ENCODE peak calls at places on chromosome X, in five cellular contexts. A is heart right ventricle, H is hepatocyte, K is astrocyte, F is ovary. W is an unnamed sample.

GRCh38 chrX:155086202-155086840 is 15.0 kb downstream of the BRCC3 start:
- DNase-seq in A (no peak), H (peak; percentile 10), K (no peak), F (no peak), W (no peak)

GRCh38 chrX:128891554-128891953 is 631.7 kb downstream of the SMARCA1 start:
- DNase-seq in A (no peak), H (no peak), K (no peak), F (no peak), W (no peak)

GRCh38 chrX:141176586-141177451 is at the start of gene LDOC1:
- DNase-seq in A (peak; percentile 72), H (peak; percentile 92), K (peak; percentile 58), F (peak; percentile 77), W (peak; percentile 69)

GRCh38 chrX:49186125-49187027 is at the start of gene PRICKLE3:
- DNase-seq in A (peak; percentile 82), H (peak; percentile 84), K (no peak), F (peak; percentile 82), W (peak; percentile 82)

GRCh38 chrX:145687707-145688106 is 129.9 kb upstream of the SLITRK2 start:
- DNase-seq in A (no peak), H (no peak), K (no peak), F (no peak), W (no peak)

GRCh38 chrX:10556405-10556804 is 64.0 kb downstream of the MID1 start:
- DNase-seq in A (no peak), H (no peak), K (no peak), F (no peak), W (no peak)

GRCh38 chrX:42739258-42739657 is 38.7 kb downstream of the PPP1R2C start:
- DNase-seq in A (no peak), H (peak; percentile 13), K (no peak), F (no peak), W (no peak)

GRCh38 chrX:56764975-56765791 is 36.1 kb downstream of the NBDY start:
- DNase-seq in A (no peak), H (no peak), K (no peak), F (no peak), W (peak; percentile 28)

GRCh38 chrX:152876931-152877840 is 20.7 kb upstream of the ZNF185 start:
- DNase-seq in A (no peak), H (no peak), K (no peak), F (no peak), W (no peak)

GRCh38 chrX:88903989-88904718 is 157.1 kb downstream of the CPXCR1 start:
- DNase-seq in A (no peak), H (no peak), K (no peak), F (no peak), W (no peak)

GRCh38 chrX:115559672-115560071 is 1.3 kb upstream of the PLS3 start:
- DNase-seq in A (no peak), H (peak; percentile 16), K (no peak), F (no peak), W (no peak)

GRCh38 chrX:13598877-13599276 is 29.5 kb downstream of the EGFL6 start:
- DNase-seq in A (no peak), H (no peak), K (no peak), F (no peak), W (no peak)

GRCh38 chrX:50697691-50698090 is 116.3 kb downstream of the SHROOM4 start:
- DNase-seq in A (no peak), H (peak; percentile 44), K (peak; percentile 86), F (no peak), W (no peak)

GRCh38 chrX:11687157-11687556 is 21.4 kb upstream of the ARHGAP6 start:
- DNase-seq in A (no peak), H (no peak), K (no peak), F (no peak), W (no peak)

GRCh38 chrX:148620023-148620422 is 119.6 kb downstream of the AFF2 start:
- DNase-seq in A (no peak), H (no peak), K (peak; percentile 44), F (no peak), W (no peak)

GRCh38 chrX:7574325-7574724 is 268.6 kb upstream of the VCX start:
- DNase-seq in A (peak; percentile 2), H (peak; percentile 58), K (no peak), F (no peak), W (no peak)
- H3K4me3 ChIP-seq in A (no peak overlapping the region), H (no peak overlapping the region), K (no peak overlapping the region), F (no peak overlapping the region), W (no peak overlapping the region)

DNA sequence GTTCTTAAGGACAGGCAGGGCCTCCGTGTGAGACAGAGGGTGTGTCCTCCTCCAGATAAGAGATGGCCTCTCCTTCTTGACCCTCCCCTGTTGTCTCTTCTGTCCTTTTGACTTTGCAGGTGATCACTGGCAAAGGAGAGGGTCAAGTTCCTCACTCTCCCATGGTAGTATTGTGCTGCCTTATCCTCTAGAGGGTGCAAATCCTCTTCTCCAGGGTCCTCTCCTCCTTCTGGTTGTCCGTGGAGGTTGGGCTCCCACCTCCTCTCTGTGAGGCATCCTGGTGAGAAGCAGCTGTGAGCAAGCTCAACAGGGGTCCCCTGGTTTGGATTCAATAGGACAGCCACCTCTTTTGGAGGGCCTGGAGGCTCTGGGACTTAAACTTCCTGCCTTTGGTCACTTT is 44.8 kb downstream of the ZNF182 start:
- DNase-seq in A (no peak), H (peak; percentile 17), K (no peak), F (no peak), W (no peak)
- TF ChIP-seq CTCF in A (no peak), H (peak; percentile 19), K (no peak), F (no peak), W (peak; percentile 1)

GRCh38 chrX:45743906-45744625 is 543.4 kb upstream of the DIPK2B start:
- DNase-seq in A (no peak), H (no peak), K (no peak), F (no peak), W (no peak)
- H3K27ac ChIP-seq in A (no peak overlapping the region), H (no peak overlapping the region), K (peak overlapping the region; percentile 2), F (no peak overlapping the region), W (no peak overlapping the region)

GRCh38 chrX:132480581-132481203 is 8.1 kb downstream of the MBNL3 start:
- DNase-seq in A (peak; percentile 10), H (peak; percentile 34), K (peak; percentile 7), F (peak; percentile 10), W (peak; percentile 29)
- H3K4me3 ChIP-seq in A (no peak overlapping the region), H (no peak overlapping the region), K (peak overlapping the region; percentile 50), F (peak overlapping the region; percentile 23), W (no peak overlapping the region)

DNA sequence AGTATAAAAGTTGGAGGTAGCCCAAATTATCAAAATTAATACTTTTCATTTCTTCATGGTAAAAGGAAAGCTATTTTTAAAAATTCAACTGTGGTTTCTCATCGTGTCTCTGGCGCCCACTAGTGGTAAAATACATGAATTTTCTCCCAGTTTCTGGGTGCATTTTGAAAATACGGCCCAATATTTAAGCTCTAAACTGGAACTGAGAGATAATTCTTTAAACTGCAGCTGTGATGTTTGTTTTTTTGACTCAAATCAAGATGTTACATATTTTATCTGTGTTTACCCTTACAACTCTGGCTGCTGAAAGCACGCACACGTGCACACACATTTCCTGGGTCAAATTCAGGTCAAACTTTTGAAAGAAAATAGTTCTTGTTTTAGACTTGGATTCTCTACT is 123.9 kb upstream of the ACSL4 start:
- DNase-seq in A (no peak), H (peak; percentile 40), K (no peak), F (no peak), W (no peak)
- TF ChIP-seq CTCF in A (peak; percentile 82), H (peak; percentile 70), K (peak; percentile 74), F (peak; percentile 49), W (peak; percentile 44)

GRCh38 chrX:114462266-114462665 is 121.6 kb upstream of the HTR2C start:
- DNase-seq in A (no peak), H (no peak), K (no peak), F (no peak), W (no peak)

DNA sequence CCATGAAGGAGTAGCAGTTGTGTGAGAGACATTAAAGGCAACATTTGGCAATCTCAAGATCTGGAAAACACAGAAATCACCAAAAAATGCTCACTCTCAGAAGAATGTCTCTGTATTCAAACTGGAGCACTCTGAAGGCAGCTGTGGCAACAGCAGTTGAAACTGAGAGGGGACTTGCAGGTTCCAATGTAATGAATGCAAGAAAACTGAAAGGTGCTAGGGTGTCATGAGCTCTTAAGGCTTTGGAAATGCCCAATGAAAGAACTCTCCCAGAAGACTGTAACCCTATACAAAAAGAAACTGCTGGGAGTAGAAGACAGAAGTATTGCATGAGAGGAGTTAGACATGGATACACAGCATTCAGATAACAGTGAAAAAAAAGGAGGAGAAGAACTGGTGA is 118.2 kb upstream of the HTR2C start:
- DNase-seq in A (no peak), H (no peak), K (no peak), F (no peak), W (no peak)
- H3K27ac ChIP-seq in A (no peak overlapping the region), H (no peak overlapping the region), K (no peak overlapping the region), F (no peak overlapping the region), W (no peak overlapping the region)

GRCh38 chrX:17655232-17656034 is 81.9 kb upstream of the SCML1 start:
- DNase-seq in A (no peak), H (peak; percentile 10), K (peak; percentile 22), F (no peak), W (no peak)
- H3K4me3 ChIP-seq in A (peak overlapping the region; percentile 12), H (peak overlapping the region; percentile 0), K (peak overlapping the region; percentile 44), F (peak overlapping the region; percentile 20), W (no peak overlapping the region)

GRCh38 chrX:39859991-39860861 is 237.5 kb downstream of the BCOR start:
- DNase-seq in A (peak; percentile 45), H (peak; percentile 65), K (peak; percentile 91), F (peak; percentile 39), W (peak; percentile 30)
- TF ChIP-seq CTCF in A (no peak), H (no peak), K (no peak), F (no peak), W (no peak)

GRCh38 chrX:136868283-136869055 is 12.1 kb downstream of the RBMX start:
- DNase-seq in A (no peak), H (no peak), K (no peak), F (no peak), W (no peak)

GRCh38 chrX:136867518-136867917 is 13.0 kb downstream of the RBMX start:
- DNase-seq in A (no peak), H (no peak), K (no peak), F (no peak), W (no peak)

GRCh38 chrX:136867096-136867491 is 13.4 kb downstream of the RBMX start:
- DNase-seq in A (no peak), H (no peak), K (no peak), F (no peak), W (no peak)

GRCh38 chrX:136865270-136866168 is 15.0 kb downstream of the RBMX start:
- DNase-seq in A (no peak), H (no peak), K (no peak), F (no peak), W (no peak)

GRCh38 chrX:136866337-136867095 is 14.0 kb downstream of the RBMX start:
- DNase-seq in A (no peak), H (no peak), K (no peak), F (peak; percentile 36), W (no peak)
- H3K27ac ChIP-seq in A (peak overlapping the region; percentile 17), H (no peak overlapping the region), K (no peak overlapping the region), F (no peak overlapping the region), W (peak overlapping the region; percentile 21)

W was measured in lung.